ENCODE peak calls at places on chromosome 5, in five cellular contexts. T is A673, Y is body of pancreas, W is GM23338, U is foreskin fibroblast. O is an unnamed sample.

GRCh38 chr5:170920196-170920595 is 58.4 kb downstream of the RANBP17 start:
- DNase-seq in T (no peak), U (no peak), Y (no peak), W (no peak), O (no peak)

GRCh38 chr5:14851067-14851422 is 20.5 kb downstream of the ANKH start:
- DNase-seq in U (no peak), T (no peak), Y (no peak), W (no peak), O (no peak)

GRCh38 chr5:44640945-44641456 is 167.7 kb upstream of the MRPS30 start:
- DNase-seq in T (no peak), W (no peak), U (no peak), Y (no peak), O (peak)

GRCh38 chr5:39100851-39101396 is 26.7 kb upstream of the RICTOR start:
- DNase-seq in T (no peak), U (peak), W (no peak), Y (no peak), O (no peak)

GRCh38 chr5:1103505-1104326 is 8.1 kb downstream of the SLC12A7 start:
- DNase-seq in Y (peak), W (no peak), T (no peak), U (no peak), O (peak)

GRCh38 chr5:3197699-3198098 is 397.9 kb upstream of the IRX1 start:
- DNase-seq in W (peak), T (no peak), Y (no peak), U (no peak), O (no peak)

GRCh38 chr5:69502375-69503143 is 10.0 kb downstream of the OCLN start:
- DNase-seq in Y (no peak), W (no peak), U (peak), T (no peak), O (no peak)

GRCh38 chr5:122192883-122193496 is 63.6 kb downstream of the ZNF474 start:
- DNase-seq in W (peak), U (peak), T (peak), Y (peak), O (no peak)

GRCh38 chr5:115589043-115589442 is 13.2 kb downstream of the TICAM2 start:
- DNase-seq in U (no peak), W (no peak), T (no peak), Y (no peak), O (no peak)

GRCh38 chr5:149735066-149735465 is 5.0 kb downstream of the PPARGC1B start:
- DNase-seq in W (peak), U (no peak), T (no peak), Y (no peak), O (no peak)

GRCh38 chr5:138230261-138230660 is 17.1 kb upstream of the CDC23 start:
- DNase-seq in U (no peak), W (no peak), Y (no peak), T (no peak), O (no peak)

GRCh38 chr5:68367274-68367673 is 151.7 kb downstream of the PIK3R1 start:
- DNase-seq in U (no peak), Y (no peak), T (no peak), W (no peak), O (no peak)

GRCh38 chr5:150461231-150461630 is 11.7 kb upstream of the RPS14 start:
- DNase-seq in Y (no peak), W (peak), U (no peak), T (no peak), O (no peak)

GRCh38 chr5:88045931-88046461 is 222.6 kb downstream of the TMEM161B start:
- DNase-seq in Y (no peak), W (no peak), U (no peak), T (peak), O (no peak)

GRCh38 chr5:134142806-134143205 is 28.3 kb downstream of the TCF7 start:
- DNase-seq in U (no peak), Y (no peak), W (no peak), T (no peak), O (no peak)

GRCh38 chr5:1184481-1184880 is 16.9 kb upstream of the SLC6A19 start:
- DNase-seq in W (no peak), Y (no peak), U (no peak), T (no peak), O (peak)

GRCh38 chr5:99061299-99061698 is 132.5 kb upstream of the CHD1 start:
- DNase-seq in W (no peak), Y (no peak), U (no peak), T (no peak), O (no peak)

GRCh38 chr5:7397005-7397546 is 1.1 kb downstream of the ADCY2 start:
- DNase-seq in W (no peak), T (peak), U (no peak), Y (no peak), O (no peak)

GRCh38 chr5:77087484-77088291 is 603 bp upstream of the ZBED3 start:
- DNase-seq in Y (peak), W (peak), U (no peak), T (peak), O (peak)

GRCh38 chr5:97547999-97548797 is 365.2 kb upstream of the RIOK2 start:
- DNase-seq in Y (no peak), U (no peak), T (peak), W (no peak), O (no peak)

GRCh38 chr5:88550736-88551135 is 282.1 kb upstream of the TMEM161B start:
- DNase-seq in Y (no peak), T (no peak), U (no peak), W (no peak), O (no peak)

GRCh38 chr5:56012281-56012963 is 17.7 kb upstream of the IL6ST start:
- DNase-seq in Y (peak), W (no peak), T (no peak), U (peak), O (no peak)

GRCh38 chr5:66209350-66209749 is 65.2 kb downstream of the SREK1 start:
- DNase-seq in T (no peak), U (no peak), Y (no peak), W (peak), O (no peak)

GRCh38 chr5:2617461-2617860 is 134.0 kb downstream of the IRX2 start:
- DNase-seq in W (no peak), U (no peak), Y (no peak), T (no peak), O (no peak)

GRCh38 chr5:134091626-134092121 is 22.8 kb upstream of the TCF7 start:
- DNase-seq in Y (no peak), W (no peak), U (no peak), T (no peak), O (no peak)

GRCh38 chr5:102511666-102512065 is 12.9 kb upstream of the SLCO6A1 start:
- DNase-seq in W (no peak), T (peak), U (peak), Y (peak), O (no peak)

GRCh38 chr5:28284788-28285187 is 1246.4 kb upstream of the CDH9 start:
- DNase-seq in W (no peak), Y (no peak), U (no peak), T (no peak), O (no peak)

DNA sequence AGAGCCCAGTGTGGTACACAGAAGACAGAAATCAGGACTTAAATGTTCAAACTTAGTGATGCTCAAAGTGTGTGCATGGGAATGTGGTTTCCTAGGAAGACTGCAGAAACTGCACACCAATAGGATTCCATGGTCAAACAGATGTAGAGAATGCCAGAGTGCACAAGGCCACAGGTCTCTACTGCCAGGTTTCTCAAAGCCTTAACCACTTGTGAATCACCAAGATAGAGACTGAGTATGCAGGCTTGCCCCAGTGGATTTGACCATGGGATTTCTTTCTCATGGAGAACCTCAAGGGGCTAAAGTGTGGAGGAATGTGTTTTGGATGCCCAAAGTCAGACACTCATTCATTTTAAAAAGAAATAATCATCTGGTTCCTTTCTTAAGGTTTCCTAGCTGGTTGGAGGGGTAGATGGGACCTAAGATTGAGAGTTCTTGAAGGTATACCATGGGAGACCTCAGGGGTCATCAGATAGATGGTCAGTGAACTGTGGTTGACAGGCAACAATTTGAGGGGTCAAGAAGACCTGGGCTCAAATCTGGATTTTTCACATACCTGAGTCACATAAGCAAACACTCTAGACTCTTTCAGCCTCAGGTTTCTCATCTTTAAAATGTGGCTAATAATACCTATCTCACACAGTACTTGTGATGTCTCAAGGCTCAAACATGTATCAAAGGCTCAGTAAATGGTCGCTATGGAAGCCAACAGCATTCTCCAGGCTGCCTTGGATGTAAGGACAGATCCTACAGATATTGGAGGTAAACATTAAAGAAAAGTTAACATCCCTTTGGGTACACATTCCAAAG is 81.1 kb downstream of the BOD1 start:
- DNase-seq in Y (no peak), T (no peak), U (no peak), W (no peak), O (no peak)
- TF ChIP-seq CTCF in Y (no peak), T (no peak), U (no peak), W (no peak), O (no peak)

DNA sequence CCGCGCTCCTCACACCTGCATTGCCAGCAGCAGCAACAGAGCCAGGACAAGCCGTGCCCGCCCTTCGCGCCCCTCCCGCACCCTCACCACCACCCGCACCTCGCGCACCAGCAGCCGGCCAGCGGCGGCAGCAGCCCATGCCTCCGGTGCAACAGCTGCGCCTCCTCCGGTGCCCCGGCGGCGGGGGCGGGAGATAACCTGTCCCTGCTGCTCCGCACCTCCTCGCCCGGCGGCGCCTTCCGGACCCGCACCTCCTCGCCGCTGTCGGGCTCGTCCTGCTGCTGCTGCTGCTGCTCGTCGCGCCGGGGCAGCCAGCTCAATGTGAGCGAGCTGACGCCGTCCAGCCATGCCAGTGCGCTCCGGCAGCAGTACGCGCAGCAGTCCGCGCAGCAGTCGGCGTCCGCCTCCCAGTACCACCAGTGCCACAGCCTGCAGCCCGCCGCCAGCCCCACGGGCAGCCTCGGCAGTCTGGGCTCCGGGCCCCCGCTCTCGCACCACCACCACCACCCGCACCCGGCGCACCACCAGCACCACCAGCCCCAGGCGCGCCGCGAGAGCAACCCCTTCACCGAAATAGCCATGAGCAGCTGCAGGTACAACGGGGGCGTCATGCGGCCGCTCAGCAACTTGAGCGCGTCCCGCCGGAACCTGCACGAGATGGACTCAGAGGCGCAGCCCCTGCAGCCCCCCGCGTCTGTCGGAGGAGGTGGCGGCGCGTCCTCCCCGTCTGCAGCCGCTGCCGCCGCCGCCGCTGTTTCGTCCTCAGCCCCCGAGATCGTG is 517 bp downstream of the KCNN2 start:
- DNase-seq in W (peak), T (peak), Y (no peak), U (no peak), O (peak)
- TF ChIP-seq CTCF in W (no peak), T (no peak), Y (no peak), U (no peak), O (no peak)

GRCh38 chr5:151771259-151772028 is at the start of gene G3BP1:
- DNase-seq in W (peak), Y (peak), U (peak), T (peak), O (peak)
- TF ChIP-seq CTCF in W (no peak), Y (peak), U (peak), T (no peak), O (peak)

GRCh38 chr5:91121347-91121993 is 261.6 kb downstream of the ARRDC3 start:
- DNase-seq in W (no peak), U (no peak), Y (no peak), T (no peak), O (no peak)

GRCh38 chr5:91122663-91123062 is 260.5 kb downstream of the ARRDC3 start:
- DNase-seq in U (no peak), T (peak), W (no peak), Y (no peak), O (no peak)

GRCh38 chr5:91119941-91120850 is 262.9 kb downstream of the ARRDC3 start:
- DNase-seq in U (no peak), W (no peak), T (no peak), Y (no peak), O (no peak)

GRCh38 chr5:91118802-91119201 is 264.3 kb downstream of the ARRDC3 start:
- DNase-seq in W (no peak), Y (no peak), T (peak), U (no peak), O (no peak)

DNA sequence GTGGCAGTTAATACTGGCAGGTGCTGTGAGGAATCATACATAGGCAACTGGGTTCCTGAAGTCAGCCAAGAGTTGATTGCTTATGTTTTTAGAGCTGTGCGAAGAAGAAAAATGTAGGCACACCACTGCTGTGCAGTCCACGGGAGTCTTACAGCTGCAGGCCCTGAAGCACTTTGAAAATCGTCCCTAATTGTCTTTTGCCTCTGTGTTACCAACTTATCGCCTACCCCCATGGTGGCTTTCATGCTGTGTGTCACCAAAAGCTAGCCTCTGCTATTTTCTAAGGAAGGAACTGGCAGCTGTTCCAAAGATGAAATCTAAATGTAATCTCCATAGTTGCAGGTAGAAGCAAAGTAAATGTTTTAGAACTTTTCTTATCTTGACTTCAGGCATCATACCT is 263.9 kb downstream of the ARRDC3 start:
- DNase-seq in W (no peak), T (no peak), Y (no peak), U (no peak), O (no peak)
- TF ChIP-seq CTCF in W (no peak), T (no peak), Y (no peak), U (no peak), O (no peak)

GRCh38 chr5:132271251-132272246 is 14.1 kb downstream of the PDLIM4 start:
- DNase-seq in U (no peak), W (peak), T (no peak), Y (no peak), O (peak)
- TF ChIP-seq CTCF in U (no peak), W (no peak), T (no peak), Y (no peak), O (no peak)

DNA sequence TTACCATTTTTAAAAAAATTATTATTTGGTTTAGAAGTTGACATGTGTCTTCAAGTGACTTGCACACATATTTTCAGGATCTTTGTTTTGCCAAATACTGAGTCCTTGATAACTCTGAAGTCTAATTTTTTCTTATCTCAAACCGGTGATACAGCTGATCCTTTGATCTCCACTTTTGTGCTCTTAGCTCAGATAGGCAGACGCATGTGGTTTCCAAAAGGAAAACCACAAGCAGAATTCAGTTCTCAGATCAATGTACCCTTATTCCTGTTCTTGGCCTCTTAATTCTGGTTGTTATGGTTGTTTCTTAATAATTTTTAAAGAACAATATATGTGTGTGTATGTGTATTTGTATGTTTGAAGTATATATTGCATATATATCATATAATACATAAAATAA is 238.4 kb upstream of the EDIL3 start:
- DNase-seq in W (no peak), T (no peak), U (no peak), Y (no peak), O (no peak)
- TF ChIP-seq CTCF in W (no peak), T (no peak), U (no peak), Y (no peak), O (no peak)

GRCh38 chr5:4513381-4513780 is 626.7 kb upstream of the ADAMTS16 start:
- DNase-seq in T (no peak), Y (no peak), U (no peak), W (no peak), O (no peak)

GRCh38 chr5:4514067-4514648 is 626.0 kb upstream of the ADAMTS16 start:
- DNase-seq in U (no peak), Y (no peak), W (no peak), T (no peak), O (no peak)

GRCh38 chr5:4511996-4512656 is 628.0 kb upstream of the ADAMTS16 start:
- DNase-seq in T (no peak), U (no peak), W (peak), Y (peak), O (peak)
- TF ChIP-seq CTCF in T (no peak), U (no peak), W (peak), Y (peak), O (peak)

DNA sequence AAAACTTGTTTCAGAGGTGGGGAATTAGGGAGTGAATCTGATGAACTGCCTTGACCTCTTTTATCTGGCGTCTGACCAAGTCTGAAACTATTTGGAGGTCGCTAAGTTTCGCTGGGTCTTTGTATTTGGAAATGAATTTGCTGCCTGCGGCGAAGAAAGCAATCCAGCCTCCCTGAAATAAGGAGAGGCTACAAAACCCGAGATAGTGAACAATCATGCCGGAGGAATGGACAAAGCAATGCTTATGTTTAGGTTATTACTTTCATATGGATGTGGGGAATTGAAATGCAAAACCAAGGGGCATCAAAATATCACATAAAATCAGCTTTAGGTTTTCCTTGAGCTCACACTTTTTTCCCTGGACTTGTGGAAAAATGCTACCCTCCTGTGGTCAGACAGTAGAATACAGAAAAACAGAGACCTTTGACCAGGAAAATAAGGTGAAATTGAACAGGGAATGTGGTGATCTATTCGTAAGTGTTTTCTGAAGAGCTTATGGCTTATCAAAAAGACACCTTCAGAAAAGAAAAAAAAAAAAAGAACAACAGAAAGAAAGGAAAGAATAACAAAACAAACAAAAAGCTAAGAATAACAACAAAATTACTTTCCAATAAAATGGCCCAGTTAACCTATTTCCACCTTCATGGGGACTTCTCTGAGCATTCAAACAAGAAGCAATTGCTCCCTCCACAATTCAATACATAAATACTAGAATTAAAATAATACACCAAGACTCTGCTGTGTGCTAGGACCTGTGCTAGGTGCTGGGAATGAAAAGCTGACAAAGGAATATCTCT is 68.6 kb upstream of the DPYSL3 start:
- DNase-seq in Y (no peak), W (peak), U (peak), T (peak), O (no peak)
- TF ChIP-seq CTCF in Y (peak), W (peak), U (peak), T (peak), O (peak)

O was measured in left lung.